ENCODE peak calls at places on chromosomes 2 and 18, in seven cellular contexts. T is tibial artery; O is A673; M is HL-60; B is adrenal gland; E is gastrocnemius medialis; N is CD4-positive, alpha-beta T cell. I is an unnamed sample.

GRCh38 chr18:77967071-77967470 is 717.4 kb downstream of the GALR1 start:
- DNase-seq in N (no peak), B (no peak), M (no peak), T (no peak), O (no peak), E (no peak), I (no peak)

GRCh38 chr2:176246324-176246723 is 22.9 kb upstream of the MTX2 start:
- DNase-seq in B (no peak), O (no peak), T (no peak), N (no peak), M (no peak), E (no peak), I (no peak)

GRCh38 chr2:75290600-75291140 is 91.3 kb upstream of the TACR1 start:
- DNase-seq in N (no peak), B (no peak), T (no peak), E (no peak), O (peak), M (no peak), I (no peak)

GRCh38 chr2:127181851-127182250 is 38.2 kb downstream of the CYP27C1 start:
- DNase-seq in B (peak), T (no peak), M (no peak), E (peak), N (no peak), O (no peak), I (no peak)

GRCh38 chr2:45674035-45674791 is 22.7 kb downstream of the PRKCE start:
- DNase-seq in M (no peak), B (no peak), T (no peak), O (no peak), E (no peak), N (no peak), I (no peak)

GRCh38 chr18:61464551-61465102 is 131.4 kb downstream of the CDH20 start:
- DNase-seq in O (no peak), T (no peak), E (no peak), M (no peak), B (no peak), N (no peak), I (no peak)

GRCh38 chr2:42922790-42923631 is 130.6 kb upstream of the HAAO start:
- DNase-seq in O (no peak), E (peak), M (no peak), B (no peak), T (peak), N (no peak), I (no peak)

GRCh38 chr2:236646441-236646840 is 76.8 kb downstream of the ACKR3 start:
- DNase-seq in M (no peak), O (no peak), N (no peak), B (no peak), T (peak), E (no peak), I (no peak)

GRCh38 chr2:78644849-78645248 is 380.7 kb upstream of the REG3G start:
- DNase-seq in B (no peak), E (no peak), O (peak), M (no peak), T (no peak), N (no peak), I (no peak)

GRCh38 chr2:202871161-202872141 is at the start of gene ICA1L:
- DNase-seq in N (peak), E (peak), M (peak), O (peak), B (peak), T (peak), I (no peak)

GRCh38 chr2:170974304-170974993 is 45.4 kb downstream of the GORASP2 start:
- DNase-seq in N (no peak), M (no peak), T (no peak), O (no peak), B (no peak), E (no peak), I (no peak)

GRCh38 chr2:20621366-20622295 is 29.3 kb downstream of the HS1BP3 start:
- DNase-seq in B (peak), T (peak), N (no peak), M (no peak), E (peak), O (no peak), I (no peak)

GRCh38 chr2:70403267-70404053 is 101.6 kb upstream of the FAM136A start:
- DNase-seq in E (no peak), N (no peak), T (no peak), B (no peak), O (peak), M (no peak), I (no peak)

GRCh38 chr2:24228470-24228869 is 53.6 kb downstream of the FAM228A start:
- DNase-seq in T (no peak), E (no peak), B (no peak), N (no peak), O (peak), M (no peak), I (no peak)

GRCh38 chr2:45024600-45025291 is 15.5 kb upstream of the SIX2 start:
- DNase-seq in O (peak), T (peak), E (peak), N (no peak), M (no peak), B (no peak), I (peak)

GRCh38 chr2:46471-47345 is at the start of gene FAM110C:
- DNase-seq in M (no peak), N (peak), E (no peak), O (no peak), B (peak), T (peak), I (no peak)

GRCh38 chr18:78125497-78125896 is 854.1 kb upstream of the SALL3 start:
- DNase-seq in O (no peak), B (no peak), E (no peak), N (no peak), T (no peak), M (no peak), I (no peak)

GRCh38 chr2:129909648-129910418 is 69.6 kb upstream of the RAB6C start:
- DNase-seq in O (no peak), B (peak), M (no peak), E (no peak), T (no peak), N (no peak), I (no peak)

GRCh38 chr18:69935319-69936190 is 12.1 kb downstream of the CD226 start:
- DNase-seq in M (no peak), B (no peak), N (peak), T (no peak), E (no peak), O (no peak), I (no peak)

GRCh38 chr2:241813806-241814570 is 5.0 kb downstream of the NEU4 start:
- DNase-seq in B (peak), N (no peak), E (peak), O (peak), T (peak), M (no peak), I (no peak)

GRCh38 chr2:190964170-190964795 is 49.7 kb downstream of the STAT1 start:
- DNase-seq in T (no peak), O (no peak), N (no peak), B (no peak), M (no peak), E (no peak), I (no peak)

GRCh38 chr2:20599001-20599600 is 51.8 kb downstream of the HS1BP3 start:
- DNase-seq in T (peak), M (no peak), N (no peak), O (no peak), E (peak), B (peak), I (no peak)

GRCh38 chr2:161090401-161090800 is 69.8 kb upstream of the TANK start:
- DNase-seq in E (no peak), N (peak), M (no peak), B (no peak), T (peak), O (no peak), I (no peak)

GRCh38 chr18:11040823-11041712 is 108.3 kb downstream of the PIEZO2 start:
- DNase-seq in M (peak), B (peak), E (no peak), O (peak), N (no peak), T (no peak), I (peak)

GRCh38 chr2:238160206-238161129 is 1.7 kb downstream of the ERFE start:
- DNase-seq in M (no peak), O (no peak), E (peak), T (peak), B (no peak), N (no peak), I (no peak)

GRCh38 chr2:3587432-3587831 is 7.5 kb upstream of the COLEC11 start:
- DNase-seq in N (no peak), B (no peak), T (no peak), O (no peak), M (no peak), E (no peak), I (peak)

GRCh38 chr2:85706604-85707296 is 12.6 kb downstream of the GNLY start:
- DNase-seq in O (no peak), N (no peak), T (peak), B (peak), E (peak), M (no peak), I (no peak)

GRCh38 chr2:112493858-112494648 is 12.1 kb downstream of the TTL start:
- DNase-seq in M (no peak), O (peak), E (no peak), T (no peak), N (no peak), B (peak), I (no peak)

GRCh38 chr2:152520759-152521158 is 185.8 kb downstream of the FMNL2 start:
- DNase-seq in O (no peak), E (no peak), N (no peak), T (no peak), M (no peak), B (no peak), I (no peak)

GRCh38 chr2:85949280-85949679 is 60.5 kb upstream of the ST3GAL5 start:
- DNase-seq in E (no peak), N (no peak), B (peak), O (no peak), T (peak), M (no peak), I (no peak)

GRCh38 chr18:2706903-2707302 is 51.4 kb downstream of the SMCHD1 start:
- DNase-seq in M (peak), T (no peak), O (peak), N (no peak), E (no peak), B (no peak), I (no peak)

GRCh38 chr18:33744032-33744697 is 166.1 kb downstream of the ASXL3 start:
- DNase-seq in M (no peak), T (no peak), B (no peak), O (no peak), N (no peak), E (no peak), I (no peak)

DNA sequence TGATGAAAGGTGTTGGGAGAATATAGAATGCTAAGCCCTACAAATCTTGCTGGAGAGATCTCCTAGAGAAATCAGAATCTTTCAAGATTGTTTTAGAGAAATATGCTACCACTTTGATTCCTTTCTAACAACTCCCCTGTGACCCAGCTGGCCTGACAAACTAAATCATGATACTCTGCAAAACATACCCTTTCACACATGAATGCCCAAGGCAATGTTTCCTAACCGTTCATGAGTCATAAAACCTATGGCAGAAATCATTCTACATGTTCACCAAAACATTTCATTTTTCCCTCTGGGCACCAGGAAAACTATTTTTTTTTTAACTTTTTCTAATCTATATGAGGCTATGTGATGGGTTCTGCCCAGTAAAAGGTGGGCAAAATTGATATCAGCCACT is 77.8 kb upstream of the SETBP1 start:
- DNase-seq in B (no peak), M (no peak), N (no peak), T (no peak), O (peak), E (no peak), I (no peak)
- H3K27ac ChIP-seq in B (no peak), M (no peak), N (no peak), T (no peak), O (no peak), E (no peak), I (no peak)

GRCh38 chr2:36455011-36455410 is 99.4 kb downstream of the CRIM1 start:
- DNase-seq in M (no peak), T (no peak), B (no peak), E (no peak), O (no peak), N (no peak), I (no peak)

GRCh38 chr2:36455788-36456187 is 100.2 kb downstream of the CRIM1 start:
- DNase-seq in O (peak), B (no peak), T (no peak), M (no peak), E (no peak), N (no peak), I (no peak)

GRCh38 chr2:36453652-36454051 is 98.1 kb downstream of the CRIM1 start:
- DNase-seq in B (no peak), E (no peak), M (no peak), O (no peak), T (no peak), N (no peak), I (no peak)

GRCh38 chr2:36458106-36458505 is 102.5 kb downstream of the CRIM1 start:
- DNase-seq in M (no peak), E (no peak), B (no peak), T (no peak), O (no peak), N (no peak), I (no peak)

DNA sequence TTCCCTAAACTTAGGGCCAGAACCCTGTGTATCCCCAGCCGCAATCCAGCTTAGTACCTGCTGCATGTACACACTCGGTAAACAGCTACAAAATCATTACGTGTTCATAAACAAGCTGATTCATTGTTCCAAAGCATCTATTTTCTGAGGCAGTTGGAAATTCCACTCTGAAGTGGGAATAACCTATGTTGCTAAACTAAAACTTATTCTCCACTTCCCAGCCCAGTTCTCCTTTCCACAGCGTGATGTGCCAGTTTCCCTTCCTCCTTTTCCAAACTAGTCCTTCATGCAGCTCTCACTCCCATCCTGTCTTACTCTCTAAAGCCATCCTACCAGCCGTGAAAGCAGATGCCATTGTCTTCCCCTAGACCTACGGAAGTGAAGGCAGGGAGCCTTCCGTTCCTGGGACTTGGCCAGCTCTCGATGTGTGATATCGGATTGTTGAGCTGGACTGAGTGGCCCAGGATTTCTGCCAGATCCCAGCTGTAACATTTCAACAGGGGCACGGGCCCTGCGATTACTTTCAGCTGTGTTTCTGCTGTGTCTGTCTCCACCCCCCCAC is 100.7 kb downstream of the CRIM1 start:
- DNase-seq in M (no peak), O (peak), N (no peak), E (peak), B (peak), T (peak), I (no peak)
- H3K27ac ChIP-seq in M (no peak), O (peak), N (no peak), E (peak), B (no peak), T (peak), I (peak)

GRCh38 chr18:49922228-49922627 is 108.9 kb upstream of the ACAA2 start:
- DNase-seq in O (no peak), E (no peak), N (no peak), B (no peak), M (no peak), T (no peak), I (no peak)
- H3K27ac ChIP-seq in O (no peak), E (no peak), N (no peak), B (no peak), M (no peak), T (no peak), I (no peak)

DNA sequence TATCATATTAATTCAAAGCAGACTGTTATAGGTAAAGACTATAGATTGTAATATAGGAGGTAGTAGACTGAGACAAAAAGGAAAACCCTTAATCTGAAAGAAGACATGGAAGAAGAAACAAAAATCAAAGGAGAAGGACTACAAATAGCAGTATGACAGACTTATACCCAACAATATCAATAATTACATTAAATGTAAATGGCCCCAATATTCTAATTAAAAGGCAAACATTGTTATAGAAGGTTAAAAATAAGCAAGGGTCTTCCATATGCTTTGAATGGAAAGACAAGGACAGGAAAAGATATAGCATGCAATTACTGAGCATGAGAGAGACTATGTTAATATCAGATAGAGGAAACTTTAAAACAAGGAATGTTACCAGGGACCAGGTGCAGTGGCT is 109.5 kb upstream of the BCL2L11 start:
- DNase-seq in E (no peak), M (no peak), N (no peak), B (no peak), T (no peak), O (no peak), I (no peak)
- H3K27ac ChIP-seq in E (no peak), M (no peak), N (no peak), B (no peak), T (no peak), O (no peak), I (no peak)

GRCh38 chr2:96025107-96025492 is 9.6 kb downstream of the GPAT2 start:
- DNase-seq in O (no peak), T (no peak), E (no peak), M (no peak), B (no peak), N (no peak), I (no peak)
- H3K27ac ChIP-seq in O (no peak), T (no peak), E (no peak), M (no peak), B (no peak), N (no peak), I (no peak)

GRCh38 chr2:66578067-66578852 is 143.3 kb downstream of the MEIS1 start:
- DNase-seq in T (no peak), E (no peak), B (peak), N (no peak), M (no peak), O (peak), I (no peak)
- H3K27ac ChIP-seq in T (no peak), E (no peak), B (peak), N (no peak), M (no peak), O (peak), I (peak)

I was measured in AG04450.